ENCODE peak calls at places on chromosomes 16 and 17, in ten cellular contexts. F is K562; N is mammary epithelial cell; L is SK-N-SH; Z is caudate nucleus; O is prostate gland; H is CD4-positive, alpha-beta T cell; I is pancreas; T is lower lobe of right lung; K is transverse colon. P is an unnamed sample.
A peak's percentile ranks its signal among the peaks of the same experiment; 100 is the strongest.

GRCh38 chr17:78780852-78781338 is 1.2 kb downstream of the CYTH1 start:
- DNase-seq in F (no peak), N (no peak), L (no peak), Z (no peak), O (no peak), H (no peak), I (no peak), T (no peak), K (no peak), P (no peak)

GRCh38 chr17:8758137-8758596 is at the start of gene SPDYE4:
- DNase-seq in F (no peak), N (no peak), L (no peak), Z (no peak), O (no peak), H (no peak), I (no peak), T (no peak), K (no peak), P (no peak)

GRCh38 chr17:6592193-6592592 is 35.8 kb upstream of the PITPNM3 start:
- DNase-seq in F (no peak), N (peak; percentile 29), L (no peak), Z (no peak), O (no peak), H (no peak), I (no peak), T (no peak), K (no peak), P (no peak)

GRCh38 chr17:37744961-37745800 is at the start of gene HNF1B:
- DNase-seq in F (no peak), N (no peak), L (no peak), Z (no peak), O (peak; percentile 74), H (no peak), I (peak; percentile 89), T (peak; percentile 59), K (peak; percentile 73), P (no peak)

GRCh38 chr17:43467981-43468541 is 15.7 kb upstream of the DHX8 start:
- DNase-seq in F (no peak), N (peak; percentile 86), L (no peak), Z (peak; percentile 19), O (no peak), H (no peak), I (no peak), T (no peak), K (no peak), P (peak; percentile 25)

GRCh38 chr16:78939600-78939999 is 660.9 kb downstream of the MAF start:
- DNase-seq in F (no peak), N (no peak), L (no peak), Z (no peak), O (no peak), H (no peak), I (no peak), T (no peak), K (no peak), P (no peak)

GRCh38 chr16:55444754-55445485 is 34.1 kb upstream of the MMP2 start:
- DNase-seq in F (no peak), N (no peak), L (no peak), Z (no peak), O (no peak), H (no peak), I (peak; percentile 37), T (peak; percentile 78), K (peak; percentile 20), P (no peak)

GRCh38 chr17:148757-149156 is 11.4 kb downstream of the SCGB1C2 start:
- DNase-seq in F (no peak), N (no peak), L (no peak), Z (no peak), O (no peak), H (no peak), I (peak; percentile 5), T (peak; percentile 21), K (no peak), P (no peak)

GRCh38 chr17:35138218-35138617 is 3.9 kb downstream of the NLE1 start:
- DNase-seq in F (no peak), N (no peak), L (no peak), Z (no peak), O (no peak), H (no peak), I (no peak), T (no peak), K (no peak), P (no peak)

GRCh38 chr16:86619263-86619935 is 41.0 kb downstream of the FOXL1 start:
- DNase-seq in F (peak; percentile 41), N (no peak), L (no peak), Z (no peak), O (no peak), H (no peak), I (no peak), T (no peak), K (no peak), P (no peak)

GRCh38 chr16:86621966-86622365 is 43.6 kb downstream of the FOXL1 start:
- DNase-seq in F (no peak), N (no peak), L (no peak), Z (no peak), O (no peak), H (no peak), I (no peak), T (no peak), K (no peak), P (no peak)

GRCh38 chr16:86616906-86617305 is 38.6 kb downstream of the FOXL1 start:
- DNase-seq in F (no peak), N (no peak), L (no peak), Z (no peak), O (no peak), H (no peak), I (no peak), T (no peak), K (no peak), P (no peak)

GRCh38 chr16:86620184-86620583 is 41.8 kb downstream of the FOXL1 start:
- DNase-seq in F (no peak), N (no peak), L (no peak), Z (no peak), O (no peak), H (no peak), I (no peak), T (no peak), K (no peak), P (no peak)

GRCh38 chr16:86618431-86619262 is 40.3 kb downstream of the FOXL1 start:
- DNase-seq in F (no peak), N (no peak), L (no peak), Z (no peak), O (no peak), H (no peak), I (no peak), T (no peak), K (no peak), P (no peak)
- H3K27ac ChIP-seq in F (no peak overlapping the region), N (no peak overlapping the region), L (peak overlapping the region; percentile 28), Z (no peak overlapping the region), O (no peak overlapping the region), H (no peak overlapping the region), I (no peak overlapping the region), T (no peak overlapping the region), K (no peak overlapping the region), P (no peak overlapping the region)

GRCh38 chr17:2215616-2216364 is 87.8 kb downstream of the SMG6 start:
- DNase-seq in F (no peak), N (no peak), L (peak; percentile 79), Z (no peak), O (no peak), H (peak; percentile 65), I (peak; percentile 48), T (peak; percentile 66), K (peak; percentile 72), P (peak; percentile 61)

GRCh38 chr17:2213291-2213960 is 90.2 kb downstream of the SMG6 start:
- DNase-seq in F (no peak), N (no peak), L (no peak), Z (no peak), O (no peak), H (no peak), I (no peak), T (no peak), K (no peak), P (no peak)

GRCh38 chr17:2214887-2215615 is 88.5 kb downstream of the SMG6 start:
- DNase-seq in F (no peak), N (no peak), L (peak; percentile 43), Z (no peak), O (no peak), H (no peak), I (no peak), T (no peak), K (peak; percentile 36), P (no peak)

GRCh38 chr17:2212328-2212981 is 91.1 kb downstream of the SMG6 start:
- DNase-seq in F (no peak), N (no peak), L (no peak), Z (no peak), O (no peak), H (no peak), I (no peak), T (no peak), K (no peak), P (peak; percentile 39)

GRCh38 chr17:2214047-2214717 is 89.4 kb downstream of the SMG6 start:
- DNase-seq in F (peak; percentile 55), N (no peak), L (no peak), Z (peak; percentile 37), O (no peak), H (no peak), I (no peak), T (no peak), K (peak; percentile 29), P (peak; percentile 70)
- H3K27ac ChIP-seq in F (peak overlapping the region; percentile 47), N (no peak overlapping the region), L (peak overlapping the region; percentile 99), Z (peak overlapping the region; percentile 86), O (peak overlapping the region; percentile 70), H (peak overlapping the region; percentile 83), I (no peak overlapping the region), T (peak overlapping the region; percentile 81), K (peak overlapping the region; percentile 91), P (peak overlapping the region; percentile 92)

DNA sequence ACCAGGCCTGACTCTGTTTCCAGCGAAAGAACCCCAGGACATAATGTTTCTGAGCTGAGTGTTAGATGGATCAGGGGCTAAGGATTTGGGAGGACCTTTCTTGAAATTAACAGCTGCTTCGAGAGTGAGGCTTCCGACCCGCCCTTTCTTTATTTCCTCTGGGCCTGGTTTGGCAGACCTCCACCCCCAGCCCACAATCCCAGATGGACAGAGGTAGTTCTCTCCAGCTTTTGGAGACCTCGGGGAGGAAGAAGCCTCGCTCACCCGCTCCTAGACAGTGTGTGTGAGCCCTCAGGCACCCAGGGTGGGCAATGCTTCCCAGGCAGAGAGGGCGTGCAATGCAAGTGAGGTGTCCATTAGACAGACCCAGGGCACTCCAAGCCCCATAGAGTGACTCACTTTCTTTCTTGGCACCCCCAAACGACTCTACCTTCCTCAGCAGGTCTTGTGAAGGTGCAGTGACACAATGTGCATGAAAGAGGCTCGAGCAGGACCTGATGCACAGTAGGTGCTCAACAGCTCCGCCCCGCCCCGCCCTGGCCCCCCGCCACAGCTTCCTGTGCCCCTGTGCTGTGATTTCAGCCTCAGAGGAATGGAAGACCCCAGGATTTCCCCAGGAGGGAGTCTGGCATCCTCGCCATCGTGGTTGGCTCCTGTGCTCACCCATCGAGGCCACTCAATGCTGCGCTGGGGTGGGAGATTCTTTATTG is 50.7 kb upstream of the TOB1 start:
- DNase-seq in F (no peak), N (no peak), L (no peak), Z (no peak), O (no peak), H (no peak), I (no peak), T (peak; percentile 25), K (no peak), P (no peak)
- H3K27ac ChIP-seq in F (no peak overlapping the region), N (no peak overlapping the region), L (no peak overlapping the region), Z (peak overlapping the region; percentile 98), O (peak overlapping the region; percentile 73), H (no peak overlapping the region), I (peak overlapping the region; percentile 88), T (no peak overlapping the region), K (peak overlapping the region; percentile 75), P (peak overlapping the region; percentile 95)

DNA sequence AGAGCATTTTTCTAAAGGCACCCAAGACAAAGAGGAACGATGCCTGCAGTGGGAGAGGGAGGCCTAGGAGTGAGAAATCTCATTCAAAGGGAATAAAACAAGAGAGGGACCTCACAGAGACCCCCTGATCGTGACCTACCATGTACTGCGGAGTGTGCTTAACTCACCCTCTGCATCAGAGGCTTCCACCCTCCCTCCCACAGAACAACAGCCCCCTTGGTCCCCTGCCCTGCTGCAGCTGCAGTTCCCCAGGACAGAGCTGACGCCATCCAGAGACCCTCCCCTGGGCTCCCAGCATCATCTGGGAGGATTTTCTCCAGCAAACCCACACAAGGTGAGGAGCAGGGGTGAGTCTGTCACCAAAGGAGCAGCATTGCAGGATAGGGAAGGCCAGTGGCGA is 39.9 kb downstream of the TLE7 start:
- DNase-seq in F (no peak), N (no peak), L (no peak), Z (no peak), O (no peak), H (no peak), I (no peak), T (no peak), K (no peak), P (no peak)
- H3K27ac ChIP-seq in F (no peak overlapping the region), N (no peak overlapping the region), L (no peak overlapping the region), Z (no peak overlapping the region), O (no peak overlapping the region), H (no peak overlapping the region), I (no peak overlapping the region), T (no peak overlapping the region), K (no peak overlapping the region), P (no peak overlapping the region)